ENCODE peak calls at places on chromosomes 12 and 14, in seven cellular contexts. Z is neural progenitor cell, J is foreskin fibroblast, G is astrocyte of the spinal cord, Q is retinal pigment epithelial cell, R is cardiac muscle cell, T is tibial artery. C is an unnamed sample.

GRCh38 chr12:117980621-117981020 is 11.8 kb upstream of the KSR2 start:
- DNase-seq in Z (no peak), J (no peak), G (no peak), Q (no peak), R (no peak), T (no peak), C (no peak)

GRCh38 chr12:103887738-103888137 is 42.5 kb upstream of the HSP90B1 start:
- DNase-seq in Z (no peak), J (no peak), G (no peak), Q (no peak), R (no peak), T (no peak), C (no peak)

GRCh38 chr12:65721541-65722190 is 102.6 kb upstream of the HMGA2 start:
- DNase-seq in Z (no peak), J (no peak), G (no peak), Q (no peak), R (no peak), T (no peak), C (no peak)

GRCh38 chr12:71865166-71865713 is 25.7 kb downstream of the TBC1D15 start:
- DNase-seq in Z (no peak), J (peak), G (peak), Q (peak), R (no peak), T (no peak), C (no peak)

GRCh38 chr12:12995088-12995487 is 5.0 kb downstream of the HEBP1 start:
- DNase-seq in Z (no peak), J (no peak), G (no peak), Q (no peak), R (no peak), T (no peak), C (no peak)

GRCh38 chr14:104149617-104150141 is 11.3 kb downstream of the KIF26A start:
- DNase-seq in Z (peak), J (no peak), G (peak), Q (no peak), R (peak), T (no peak), C (peak)

GRCh38 chr12:89126712-89127111 is 225.6 kb downstream of the DUSP6 start:
- DNase-seq in Z (no peak), J (peak), G (no peak), Q (peak), R (no peak), T (no peak), C (no peak)

GRCh38 chr12:72272731-72273498 is 745 bp downstream of the TRHDE start:
- DNase-seq in Z (peak), J (no peak), G (peak), Q (no peak), R (peak), T (no peak), C (no peak)

GRCh38 chr14:57835751-57836150 is 30.1 kb downstream of the SLC35F4 start:
- DNase-seq in Z (no peak), J (no peak), G (no peak), Q (no peak), R (no peak), T (no peak), C (no peak)

GRCh38 chr12:121113057-121113456 is 19.6 kb upstream of the P2RX7 start:
- DNase-seq in Z (no peak), J (no peak), G (no peak), Q (no peak), R (no peak), T (no peak), C (no peak)
- TF ChIP-seq CTCF in Z (no peak), J (no peak), G (no peak), Q (no peak), R (no peak), T (no peak), C (no peak)

GRCh38 chr12:108553799-108554198 is 7.2 kb downstream of the SART3 start:
- DNase-seq in Z (no peak), J (no peak), G (no peak), Q (no peak), R (no peak), T (no peak), C (no peak)
- H3K4me3 ChIP-seq in Z (no peak), J (no peak), G (no peak), Q (no peak), R (no peak), T (no peak), C (no peak)

GRCh38 chr14:34713681-34714319 is 593 bp downstream of the CFL2 start:
- DNase-seq in Z (peak), J (peak), G (peak), Q (no peak), R (peak), T (peak), C (peak)
- TF ChIP-seq CTCF in Z (no peak), J (no peak), G (no peak), Q (no peak), R (no peak), T (no peak), C (no peak)

DNA sequence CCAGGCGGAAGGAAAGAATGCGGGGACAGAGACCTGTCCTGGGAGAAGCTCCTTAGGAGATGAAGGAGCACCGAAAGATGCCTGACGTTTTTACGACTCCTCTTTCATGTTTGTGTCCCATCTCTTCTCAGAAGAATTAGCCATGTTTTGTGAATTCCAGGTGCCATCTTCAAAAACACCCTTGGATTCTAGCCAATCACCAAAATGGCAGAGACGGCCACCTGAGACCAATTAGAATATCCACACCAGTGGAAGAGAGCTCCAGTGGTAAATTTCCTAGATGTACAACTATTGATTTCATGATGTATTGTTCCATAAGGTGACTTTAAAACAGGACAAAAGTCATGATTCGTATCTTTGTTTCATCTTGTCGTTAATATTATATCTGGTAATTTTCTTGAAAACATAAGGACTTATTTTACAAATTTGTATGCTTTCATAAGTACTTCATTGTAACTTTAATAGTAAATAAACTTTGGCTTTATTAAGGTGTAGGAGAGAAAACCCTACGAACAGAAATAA is 62.3 kb upstream of the NUDT4 start:
- DNase-seq in Z (no peak), J (no peak), G (no peak), Q (no peak), R (no peak), T (no peak), C (no peak)
- H3K4me3 ChIP-seq in Z (no peak), J (no peak), G (no peak), Q (no peak), R (no peak), T (no peak), C (no peak)

DNA sequence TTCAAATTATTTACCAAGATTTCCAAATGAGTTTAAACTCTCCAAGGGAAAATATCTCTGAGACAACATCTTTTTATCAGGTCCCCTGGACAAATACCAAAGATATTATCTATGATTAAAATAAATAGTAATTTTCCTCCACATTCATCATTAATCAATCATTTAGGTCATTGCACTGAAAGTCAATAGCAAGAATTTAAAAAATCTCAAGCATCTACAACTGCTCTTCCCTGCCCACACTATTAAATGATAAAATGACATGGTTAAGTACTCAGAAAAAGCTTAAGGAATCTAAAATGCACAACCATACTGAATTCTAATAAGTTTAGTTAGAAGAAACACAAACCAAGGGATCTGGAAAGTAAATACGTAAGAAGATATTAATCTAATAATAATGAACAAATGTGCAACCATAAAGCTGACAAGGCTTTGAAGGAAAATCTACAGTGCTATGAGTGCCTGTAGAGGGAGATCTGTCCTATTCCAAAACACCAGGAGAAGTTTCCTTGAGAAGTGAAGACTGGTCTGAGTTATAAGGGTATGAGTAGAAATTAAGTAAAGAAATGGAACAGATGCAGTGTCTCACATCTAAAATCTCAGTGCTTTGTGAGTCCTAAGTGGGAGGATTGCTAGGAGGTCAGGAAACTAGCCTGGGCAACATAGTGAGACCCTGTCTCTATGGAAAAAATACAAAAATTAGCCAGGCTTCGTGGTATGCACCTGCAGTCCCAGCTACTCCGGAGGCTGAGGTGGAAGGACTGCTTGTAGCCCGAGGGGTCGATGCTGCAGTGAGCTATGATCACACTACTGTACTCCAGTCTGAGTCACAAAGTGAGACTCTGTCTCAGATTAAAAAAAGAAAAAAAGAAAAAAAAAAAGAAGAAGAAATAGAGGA is 19.2 kb downstream of the INTS13 start:
- DNase-seq in Z (no peak), J (no peak), G (no peak), Q (no peak), R (no peak), T (no peak), C (peak)
- TF ChIP-seq CTCF in Z (no peak), J (peak), G (no peak), Q (peak), R (peak), T (peak), C (peak)

DNA sequence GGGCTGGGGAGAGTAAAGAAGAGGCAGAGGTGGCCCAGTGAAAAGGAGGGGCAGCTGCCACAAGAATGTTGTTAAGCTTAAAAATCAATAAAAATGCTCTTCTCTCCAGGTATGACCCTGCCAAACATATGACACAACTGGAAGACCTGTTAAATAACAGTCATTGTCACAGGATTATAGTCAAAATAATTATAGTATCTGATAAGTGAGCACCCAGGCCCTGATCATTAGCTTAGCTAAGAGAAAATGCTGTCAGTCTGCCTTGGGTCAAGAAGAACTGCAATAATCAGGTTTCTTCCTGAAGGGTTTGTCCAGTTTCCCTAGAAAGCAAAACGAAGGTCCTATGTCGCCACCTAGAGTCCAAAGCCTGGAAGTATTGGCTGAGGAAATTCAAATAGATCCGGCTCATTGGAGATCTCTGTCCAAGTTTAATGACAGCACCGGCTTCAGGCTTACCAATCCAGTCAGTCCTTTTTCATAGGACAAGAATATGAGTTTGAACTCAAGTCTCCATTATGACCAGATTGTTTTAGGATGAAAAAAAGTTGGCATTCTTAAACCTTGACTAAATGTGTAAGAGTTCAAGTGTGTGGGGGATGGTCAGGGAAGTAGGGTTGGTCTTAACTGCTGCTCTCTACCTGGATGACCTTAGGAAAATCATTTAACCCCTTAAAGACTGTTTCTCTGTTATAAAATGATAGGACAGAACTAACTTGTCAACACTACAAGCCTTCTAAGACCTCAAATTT is 22.5 kb upstream of the NKX2-8 start:
- DNase-seq in Z (peak), J (peak), G (peak), Q (peak), R (peak), T (no peak), C (peak)
- H3K4me3 ChIP-seq in Z (no peak), J (no peak), G (no peak), Q (no peak), R (no peak), T (no peak), C (no peak)

GRCh38 chr14:82855912-82856381 is 1322.3 kb upstream of the SEL1L start:
- DNase-seq in Z (peak), J (no peak), G (peak), Q (peak), R (peak), T (no peak), C (no peak)
- TF ChIP-seq CTCF in Z (peak), J (no peak), G (peak), Q (peak), R (peak), T (peak), C (no peak)

DNA sequence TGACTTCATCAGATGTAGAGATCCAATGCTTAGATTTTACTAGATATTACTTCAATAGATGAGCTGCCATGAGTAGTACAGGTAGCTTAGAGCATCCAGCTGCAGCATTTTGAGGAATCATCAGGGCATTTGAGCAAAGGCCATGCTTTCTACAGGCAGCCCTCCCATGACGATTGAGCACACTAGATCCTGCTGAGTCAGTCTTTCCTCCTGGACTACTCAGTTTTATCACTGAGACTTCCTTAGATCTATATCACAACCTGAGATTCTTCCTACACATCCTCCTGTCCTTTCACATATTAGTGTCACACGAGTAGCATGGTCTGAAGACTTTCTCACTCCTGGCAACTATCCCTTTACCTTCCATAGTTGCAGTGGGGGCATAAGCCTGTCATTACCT is 1401.8 kb downstream of the FSCB start:
- DNase-seq in Z (no peak), J (no peak), G (no peak), Q (no peak), R (no peak), T (no peak), C (no peak)
- H3K4me3 ChIP-seq in Z (no peak), J (no peak), G (no peak), Q (no peak), R (no peak), T (no peak), C (no peak)

DNA sequence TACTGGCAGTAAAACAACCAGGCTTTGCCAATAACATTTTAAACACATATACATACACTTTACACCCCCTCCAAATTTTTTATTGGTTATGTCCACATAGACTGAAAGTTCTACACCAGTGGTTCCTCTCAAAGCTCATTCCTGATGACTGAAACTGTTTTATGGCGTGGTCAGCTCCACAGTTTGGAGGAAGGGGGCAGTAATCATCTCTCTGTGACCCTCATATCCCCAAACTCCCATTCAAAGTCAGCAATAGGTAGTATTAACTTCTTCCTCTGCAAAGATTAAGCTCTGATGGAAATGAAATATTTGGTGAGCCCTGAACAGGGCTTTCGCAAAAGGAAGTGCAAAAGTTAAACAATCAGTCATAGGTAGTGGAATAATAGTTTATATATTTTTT is 55.3 kb upstream of the DAAM1 start:
- DNase-seq in Z (peak), J (no peak), G (no peak), Q (no peak), R (peak), T (no peak), C (no peak)
- TF ChIP-seq CTCF in Z (peak), J (no peak), G (peak), Q (peak), R (peak), T (peak), C (no peak)